ENCODE peak calls at places on chromosome 3, in five cellular contexts. One of them, this sample, is unnamed.
A peak's percentile ranks its signal among the peaks of the same experiment; 100 is the strongest.

GRCh38 chr3:66472313-66473134 is 28.3 kb downstream of the LRIG1 start:
- DNase-seq in RPMI8226: no peak
- DNase-seq in cardiac fibroblast: peak; percentile 92
- DNase-seq in NCI-H1105 treated with DMSO at 0.1 percent for 48 hours: no peak
- DNase-seq in HAP-1: no peak
- DNase-seq in this sample: no peak

GRCh38 chr3:125203731-125204130 is 8.8 kb downstream of the SLC12A8 start:
- DNase-seq in HAP-1: no peak
- DNase-seq in NCI-H1105 treated with DMSO at 0.1 percent for 48 hours: no peak
- DNase-seq in RPMI8226: no peak
- DNase-seq in cardiac fibroblast: no peak
- DNase-seq in this sample: no peak

GRCh38 chr3:65548848-65549625 is 489.7 kb downstream of the MAGI1 start:
- DNase-seq in NCI-H1105 treated with DMSO at 0.1 percent for 48 hours: no peak
- DNase-seq in HAP-1: no peak
- DNase-seq in RPMI8226: no peak
- DNase-seq in cardiac fibroblast: no peak
- DNase-seq in this sample: peak; percentile 59

GRCh38 chr3:49899815-49900214 is 3.9 kb downstream of the MST1R start:
- DNase-seq in cardiac fibroblast: peak; percentile 33
- DNase-seq in RPMI8226: peak; percentile 32
- DNase-seq in NCI-H1105 treated with DMSO at 0.1 percent for 48 hours: no peak
- DNase-seq in HAP-1: peak; percentile 4
- DNase-seq in this sample: peak; percentile 65

GRCh38 chr3:71002298-71002697 is 581.2 kb downstream of the FOXP1 start:
- DNase-seq in HAP-1: no peak
- DNase-seq in cardiac fibroblast: no peak
- DNase-seq in NCI-H1105 treated with DMSO at 0.1 percent for 48 hours: no peak
- DNase-seq in RPMI8226: no peak
- DNase-seq in this sample: no peak

GRCh38 chr3:116863842-116864626 is 154.5 kb downstream of the TUSC7 start:
- DNase-seq in cardiac fibroblast: peak; percentile 73
- DNase-seq in HAP-1: peak; percentile 77
- DNase-seq in NCI-H1105 treated with DMSO at 0.1 percent for 48 hours: peak; percentile 91
- DNase-seq in RPMI8226: peak; percentile 20
- DNase-seq in this sample: peak; percentile 2

GRCh38 chr3:42635111-42635510 is 18.4 kb upstream of the ZBTB47 start:
- DNase-seq in NCI-H1105 treated with DMSO at 0.1 percent for 48 hours: no peak
- DNase-seq in RPMI8226: no peak
- DNase-seq in cardiac fibroblast: peak; percentile 64
- DNase-seq in HAP-1: no peak
- DNase-seq in this sample: peak; percentile 29

GRCh38 chr3:70179111-70179510 is 133.3 kb downstream of the MDFIC2 start:
- DNase-seq in cardiac fibroblast: no peak
- DNase-seq in HAP-1: no peak
- DNase-seq in NCI-H1105 treated with DMSO at 0.1 percent for 48 hours: no peak
- DNase-seq in RPMI8226: no peak
- DNase-seq in this sample: no peak

GRCh38 chr3:184662192-184662591 is 49.7 kb downstream of the MAGEF1 start:
- DNase-seq in NCI-H1105 treated with DMSO at 0.1 percent for 48 hours: no peak
- DNase-seq in HAP-1: no peak
- DNase-seq in cardiac fibroblast: no peak
- DNase-seq in RPMI8226: no peak
- DNase-seq in this sample: no peak

GRCh38 chr3:56758539-56758981 is 43.2 kb downstream of the ARHGEF3 start:
- DNase-seq in cardiac fibroblast: peak; percentile 85
- DNase-seq in RPMI8226: no peak
- DNase-seq in NCI-H1105 treated with DMSO at 0.1 percent for 48 hours: no peak
- DNase-seq in HAP-1: no peak
- DNase-seq in this sample: no peak

GRCh38 chr3:108477511-108478147 is 32.8 kb downstream of the MYH15 start:
- DNase-seq in cardiac fibroblast: peak; percentile 71
- DNase-seq in RPMI8226: peak; percentile 56
- DNase-seq in HAP-1: peak; percentile 84
- DNase-seq in NCI-H1105 treated with DMSO at 0.1 percent for 48 hours: peak; percentile 92
- DNase-seq in this sample: peak; percentile 81

GRCh38 chr3:17820704-17821103 is 78.3 kb upstream of the TBC1D5 start:
- DNase-seq in HAP-1: no peak
- DNase-seq in cardiac fibroblast: peak; percentile 23
- DNase-seq in RPMI8226: no peak
- DNase-seq in NCI-H1105 treated with DMSO at 0.1 percent for 48 hours: no peak
- DNase-seq in this sample: no peak

GRCh38 chr3:41026394-41027177 is 172.7 kb upstream of the CTNNB1 start:
- DNase-seq in cardiac fibroblast: peak; percentile 86
- DNase-seq in RPMI8226: no peak
- DNase-seq in NCI-H1105 treated with DMSO at 0.1 percent for 48 hours: no peak
- DNase-seq in HAP-1: no peak
- DNase-seq in this sample: peak; percentile 50

GRCh38 chr3:195059006-195059350 is 212.0 kb downstream of the XXYLT1 start:
- DNase-seq in cardiac fibroblast: no peak
- DNase-seq in HAP-1: no peak
- DNase-seq in RPMI8226: no peak
- DNase-seq in NCI-H1105 treated with DMSO at 0.1 percent for 48 hours: no peak
- DNase-seq in this sample: no peak

GRCh38 chr3:179957264-179957845 is 79.4 kb downstream of the PEX5L start:
- DNase-seq in HAP-1: no peak
- DNase-seq in RPMI8226: peak; percentile 98
- DNase-seq in cardiac fibroblast: no peak
- DNase-seq in NCI-H1105 treated with DMSO at 0.1 percent for 48 hours: peak; percentile 95
- DNase-seq in this sample: no peak

GRCh38 chr3:191873741-191874140 is 412.8 kb downstream of the PYDC2 start:
- DNase-seq in RPMI8226: no peak
- DNase-seq in HAP-1: no peak
- DNase-seq in cardiac fibroblast: no peak
- DNase-seq in NCI-H1105 treated with DMSO at 0.1 percent for 48 hours: no peak
- DNase-seq in this sample: no peak

GRCh38 chr3:71511037-71511436 is 72.5 kb downstream of the FOXP1 start:
- DNase-seq in RPMI8226: no peak
- DNase-seq in cardiac fibroblast: peak; percentile 92
- DNase-seq in HAP-1: no peak
- DNase-seq in NCI-H1105 treated with DMSO at 0.1 percent for 48 hours: no peak
- DNase-seq in this sample: no peak

GRCh38 chr3:180680097-180680430 is 775 bp upstream of the CCDC39 start:
- DNase-seq in RPMI8226: peak; percentile 84
- DNase-seq in NCI-H1105 treated with DMSO at 0.1 percent for 48 hours: peak; percentile 91
- DNase-seq in cardiac fibroblast: peak; percentile 47
- DNase-seq in HAP-1: peak; percentile 41
- DNase-seq in this sample: peak; percentile 39

GRCh38 chr3:170867143-170867542 is 2.9 kb downstream of the RPL22L1 start:
- DNase-seq in HAP-1: no peak
- DNase-seq in NCI-H1105 treated with DMSO at 0.1 percent for 48 hours: no peak
- DNase-seq in cardiac fibroblast: peak; percentile 13
- DNase-seq in RPMI8226: peak; percentile 54
- DNase-seq in this sample: no peak

GRCh38 chr3:170102421-170102820 is 64.6 kb downstream of the GPR160 start:
- DNase-seq in RPMI8226: no peak
- DNase-seq in HAP-1: no peak
- DNase-seq in NCI-H1105 treated with DMSO at 0.1 percent for 48 hours: no peak
- DNase-seq in cardiac fibroblast: no peak
- DNase-seq in this sample: no peak

GRCh38 chr3:186946756-186947375 is 16.5 kb downstream of the ST6GAL1 start:
- DNase-seq in HAP-1: no peak
- DNase-seq in NCI-H1105 treated with DMSO at 0.1 percent for 48 hours: no peak
- DNase-seq in RPMI8226: no peak
- DNase-seq in cardiac fibroblast: no peak
- DNase-seq in this sample: no peak

GRCh38 chr3:159865042-159865579 is 123.5 kb upstream of the IL12A start:
- DNase-seq in RPMI8226: no peak
- DNase-seq in NCI-H1105 treated with DMSO at 0.1 percent for 48 hours: no peak
- DNase-seq in cardiac fibroblast: peak; percentile 58
- DNase-seq in HAP-1: no peak
- DNase-seq in this sample: no peak

GRCh38 chr3:129421988-129422745 is 6.3 kb downstream of the EFCAB12 start:
- DNase-seq in HAP-1: no peak
- DNase-seq in NCI-H1105 treated with DMSO at 0.1 percent for 48 hours: no peak
- DNase-seq in cardiac fibroblast: no peak
- DNase-seq in RPMI8226: no peak
- DNase-seq in this sample: no peak

GRCh38 chr3:172680684-172681083 is 30.2 kb downstream of the NCEH1 start:
- DNase-seq in HAP-1: no peak
- DNase-seq in RPMI8226: no peak
- DNase-seq in cardiac fibroblast: peak; percentile 53
- DNase-seq in NCI-H1105 treated with DMSO at 0.1 percent for 48 hours: no peak
- DNase-seq in this sample: peak; percentile 51

GRCh38 chr3:42247576-42248027 is 18.4 kb downstream of the CCK start:
- DNase-seq in HAP-1: peak; percentile 64
- DNase-seq in RPMI8226: peak; percentile 84
- DNase-seq in cardiac fibroblast: peak; percentile 74
- DNase-seq in NCI-H1105 treated with DMSO at 0.1 percent for 48 hours: peak; percentile 58
- DNase-seq in this sample: peak; percentile 69

GRCh38 chr3:174158674-174159073 is 700.5 kb upstream of the NAALADL2 start:
- DNase-seq in RPMI8226: no peak
- DNase-seq in HAP-1: no peak
- DNase-seq in cardiac fibroblast: no peak
- DNase-seq in NCI-H1105 treated with DMSO at 0.1 percent for 48 hours: no peak
- DNase-seq in this sample: no peak

GRCh38 chr3:59271971-59272370 is 222.1 kb upstream of the CFAP20DC start:
- DNase-seq in RPMI8226: no peak
- DNase-seq in cardiac fibroblast: no peak
- DNase-seq in NCI-H1105 treated with DMSO at 0.1 percent for 48 hours: no peak
- DNase-seq in HAP-1: no peak
- DNase-seq in this sample: no peak

GRCh38 chr3:21326704-21327103 is 424.3 kb downstream of the ZNF385D start:
- DNase-seq in HAP-1: no peak
- DNase-seq in cardiac fibroblast: peak; percentile 65
- DNase-seq in RPMI8226: no peak
- DNase-seq in NCI-H1105 treated with DMSO at 0.1 percent for 48 hours: no peak
- DNase-seq in this sample: no peak

GRCh38 chr3:14431928-14432834 is 29.8 kb downstream of the SLC6A6 start:
- DNase-seq in HAP-1: no peak
- DNase-seq in RPMI8226: peak; percentile 94
- DNase-seq in cardiac fibroblast: peak; percentile 77
- DNase-seq in NCI-H1105 treated with DMSO at 0.1 percent for 48 hours: no peak
- DNase-seq in this sample: peak; percentile 87

GRCh38 chr3:46907271-46907670 is 29.8 kb downstream of the PTH1R start:
- DNase-seq in HAP-1: no peak
- DNase-seq in NCI-H1105 treated with DMSO at 0.1 percent for 48 hours: no peak
- DNase-seq in RPMI8226: no peak
- DNase-seq in cardiac fibroblast: no peak
- DNase-seq in this sample: no peak

GRCh38 chr3:40309925-40310635 is 573 bp downstream of the EIF1B start:
- DNase-seq in RPMI8226: no peak
- DNase-seq in HAP-1: no peak
- DNase-seq in NCI-H1105 treated with DMSO at 0.1 percent for 48 hours: peak; percentile 12
- DNase-seq in cardiac fibroblast: peak; percentile 50
- DNase-seq in this sample: peak; percentile 83

GRCh38 chr3:42839616-42840015 is 30.4 kb downstream of the ACKR2 start:
- DNase-seq in NCI-H1105 treated with DMSO at 0.1 percent for 48 hours: peak; percentile 31
- DNase-seq in RPMI8226: peak; percentile 71
- DNase-seq in cardiac fibroblast: peak; percentile 82
- DNase-seq in HAP-1: peak; percentile 63
- DNase-seq in this sample: peak; percentile 87

GRCh38 chr3:9878700-9879099 is 1.4 kb downstream of the CIDEC start:
- DNase-seq in RPMI8226: no peak
- DNase-seq in NCI-H1105 treated with DMSO at 0.1 percent for 48 hours: no peak
- DNase-seq in HAP-1: no peak
- DNase-seq in cardiac fibroblast: peak; percentile 83
- DNase-seq in this sample: no peak

GRCh38 chr3:71581451-71581980 is 2.0 kb downstream of the FOXP1 start:
- DNase-seq in NCI-H1105 treated with DMSO at 0.1 percent for 48 hours: peak; percentile 7
- DNase-seq in HAP-1: no peak
- DNase-seq in cardiac fibroblast: peak; percentile 33
- DNase-seq in RPMI8226: no peak
- DNase-seq in this sample: peak; percentile 20

GRCh38 chr3:105997800-105998526 is 129.2 kb upstream of the CBLB start:
- DNase-seq in RPMI8226: no peak
- DNase-seq in NCI-H1105 treated with DMSO at 0.1 percent for 48 hours: no peak
- DNase-seq in HAP-1: no peak
- DNase-seq in cardiac fibroblast: peak; percentile 96
- DNase-seq in this sample: no peak

GRCh38 chr3:176927280-176927679 is 270.0 kb downstream of the TBL1XR1 start:
- DNase-seq in cardiac fibroblast: no peak
- DNase-seq in NCI-H1105 treated with DMSO at 0.1 percent for 48 hours: no peak
- DNase-seq in HAP-1: no peak
- DNase-seq in RPMI8226: no peak
- DNase-seq in this sample: no peak

This sample was measured in erythroblast.